ENCODE peak calls at places on chromosomes 11 and 22, in seven cellular contexts. L, W, C, K, M, Q and Z are unnamed samples.

GRCh38 chr11:17406082-17406817 is 17.8 kb upstream of the KCNJ11 start:
- DNase-seq in L (no peak), W (no peak), C (no peak), K (no peak), M (no peak), Q (no peak), Z (no peak)

GRCh38 chr11:57781529-57781943 is 19.9 kb downstream of the CTNND1 start:
- DNase-seq in L (peak), W (no peak), C (no peak), K (peak), M (no peak), Q (peak), Z (no peak)

GRCh38 chr11:128886401-128887119 is 4.6 kb upstream of the KCNJ5 start:
- DNase-seq in L (peak), W (peak), C (peak), K (no peak), M (no peak), Q (no peak), Z (no peak)

GRCh38 chr11:62830904-62831519 is 839 bp downstream of the STX5 start:
- DNase-seq in L (no peak), W (no peak), C (no peak), K (no peak), M (no peak), Q (no peak), Z (no peak)

GRCh38 chr22:29479417-29480261 is at the start of gene NEFH:
- DNase-seq in L (no peak), W (no peak), C (peak), K (no peak), M (no peak), Q (peak), Z (no peak)

GRCh38 chr11:114256176-114256897 is 39.9 kb upstream of the NNMT start:
- DNase-seq in L (no peak), W (no peak), C (no peak), K (no peak), M (no peak), Q (no peak), Z (no peak)

GRCh38 chr22:20230777-20231420 is 37.2 kb downstream of the RTN4R start:
- DNase-seq in L (no peak), W (no peak), C (no peak), K (no peak), M (no peak), Q (no peak), Z (no peak)

GRCh38 chr11:61302550-61302949 is 7.4 kb upstream of the VWCE start:
- DNase-seq in L (no peak), W (no peak), C (no peak), K (no peak), M (no peak), Q (no peak), Z (no peak)

GRCh38 chr11:96207459-96208449 is 135.2 kb downstream of the MAML2 start:
- DNase-seq in L (peak), W (peak), C (no peak), K (no peak), M (no peak), Q (no peak), Z (no peak)

GRCh38 chr11:128504489-128504888 is 82.9 kb downstream of the ETS1 start:
- DNase-seq in L (no peak), W (no peak), C (no peak), K (no peak), M (no peak), Q (no peak), Z (no peak)

GRCh38 chr11:44589301-44589700 is 23.8 kb downstream of the CD82 start:
- DNase-seq in L (no peak), W (no peak), C (peak), K (no peak), M (no peak), Q (no peak), Z (no peak)